ENCODE peak calls at places on chromosome 20, in seven cellular contexts. X, A, K, R, J, G and B are unnamed samples.

GRCh38 chr20:54629632-54630031 is 154.2 kb downstream of the DOK5 start:
- ATAC-seq in A (no peak), R (no peak), J (no peak), K (no peak), G (no peak), X (peak), B (no peak)

GRCh38 chr20:22617160-22617559 is 32.8 kb upstream of the FOXA2 start:
- ATAC-seq in G (no peak), A (no peak), X (no peak), R (no peak), K (peak), J (peak), B (no peak)

GRCh38 chr20:48739395-48740268 is 88.2 kb downstream of the PREX1 start:
- ATAC-seq in K (no peak), G (no peak), J (no peak), R (peak), X (no peak), A (peak), B (peak)

GRCh38 chr20:967796-968742 is 34.0 kb downstream of the RSPO4 start:
- ATAC-seq in J (no peak), K (peak), G (peak), A (no peak), R (no peak), X (no peak), B (no peak)

GRCh38 chr20:46695888-46696287 is 6.6 kb upstream of the TP53RK start:
- ATAC-seq in X (no peak), G (no peak), K (no peak), J (no peak), R (no peak), A (peak), B (no peak)

GRCh38 chr20:33814238-33814712 is 3.1 kb downstream of the CHMP4B start:
- ATAC-seq in J (no peak), R (no peak), K (no peak), A (no peak), X (no peak), G (no peak), B (no peak)

GRCh38 chr20:17909745-17910345 is 58.7 kb downstream of the SNX5 start:
- ATAC-seq in J (peak), A (no peak), G (no peak), K (no peak), X (no peak), R (no peak), B (no peak)

GRCh38 chr20:9886227-9886626 is 47.4 kb upstream of the PAK5 start:
- ATAC-seq in A (no peak), X (no peak), R (no peak), J (no peak), K (no peak), G (no peak), B (no peak)

GRCh38 chr20:50494428-50494827 is 15.8 kb upstream of the PTPN1 start:
- ATAC-seq in G (no peak), X (no peak), R (no peak), A (no peak), J (no peak), K (no peak), B (no peak)

GRCh38 chr20:5041433-5041832 is 40.1 kb upstream of the SLC23A2 start:
- ATAC-seq in R (no peak), J (no peak), A (no peak), G (no peak), X (no peak), K (no peak), B (no peak)

GRCh38 chr20:49518576-49518975 is 36.1 kb upstream of the KCNB1 start:
- ATAC-seq in R (no peak), G (no peak), A (no peak), K (no peak), X (no peak), J (no peak), B (no peak)

GRCh38 chr20:4069741-4070140 is 54.4 kb upstream of the RNF24 start:
- ATAC-seq in G (no peak), R (no peak), A (no peak), J (no peak), X (no peak), K (no peak), B (no peak)

GRCh38 chr20:56439784-56440291 is 27.8 kb downstream of the CASS4 start:
- ATAC-seq in X (no peak), K (no peak), G (no peak), R (peak), A (peak), J (peak), B (no peak)

GRCh38 chr20:31695849-31696804 is 26.5 kb downstream of the BCL2L1 start:
- ATAC-seq in K (peak), G (peak), R (no peak), J (peak), A (no peak), X (peak), B (no peak)

GRCh38 chr20:46875059-46875458 is 19.6 kb upstream of the EYA2 start:
- ATAC-seq in X (no peak), G (no peak), A (no peak), J (no peak), R (no peak), K (no peak), B (no peak)

GRCh38 chr20:19880256-19881079 is 122.4 kb downstream of the RIN2 start:
- ATAC-seq in J (peak), K (peak), A (no peak), G (peak), X (no peak), R (no peak), B (no peak)

GRCh38 chr20:15776773-15777172 is 796.5 kb downstream of the KIF16B start:
- ATAC-seq in K (no peak), G (no peak), A (no peak), R (no peak), J (no peak), X (no peak), B (no peak)

GRCh38 chr20:62562831-62563230 is 79.5 kb upstream of the SLCO4A1 start:
- ATAC-seq in A (no peak), J (no peak), K (no peak), R (no peak), X (no peak), G (no peak), B (no peak)

GRCh38 chr20:2820896-2821869 is 5.0 kb downstream of the TMEM239 start:
- ATAC-seq in A (no peak), J (peak), X (no peak), R (no peak), G (peak), K (no peak), B (peak)

GRCh38 chr20:3092611-3093379 is 8.3 kb upstream of the AVP start:
- ATAC-seq in J (peak), G (no peak), X (no peak), K (no peak), R (peak), A (peak), B (peak)

GRCh38 chr20:51108638-51109363 is 85.9 kb upstream of the KCNG1 start:
- ATAC-seq in G (peak), R (no peak), X (no peak), J (no peak), A (no peak), K (no peak), B (no peak)

GRCh38 chr20:61965606-61966491 is 99.8 kb downstream of the TAF4 start:
- ATAC-seq in X (no peak), G (no peak), A (no peak), R (no peak), K (peak), J (no peak), B (peak)

GRCh38 chr20:40882173-40882572 is 146.4 kb upstream of the TOP1 start:
- ATAC-seq in A (no peak), K (no peak), R (no peak), X (no peak), G (no peak), J (no peak), B (no peak)

GRCh38 chr20:33475381-33476160 is 14.3 kb upstream of the CBFA2T2 start:
- ATAC-seq in X (no peak), G (no peak), K (no peak), R (no peak), A (no peak), J (no peak), B (no peak)

GRCh38 chr20:1965520-1966278 is 28.2 kb downstream of the PDYN start:
- ATAC-seq in R (peak), J (peak), X (peak), A (peak), K (peak), G (peak), B (peak)

GRCh38 chr20:33393609-33394008 is 7.7 kb downstream of the CDK5RAP1 start:
- ATAC-seq in G (no peak), A (no peak), J (peak), R (no peak), X (peak), K (no peak), B (no peak)

GRCh38 chr20:60252866-60253265 is 294.6 kb downstream of the CDH26 start:
- ATAC-seq in A (no peak), J (no peak), X (no peak), K (no peak), G (no peak), R (no peak), B (no peak)

GRCh38 chr20:22576733-22577514 is 7.4 kb downstream of the FOXA2 start:
- ATAC-seq in A (no peak), J (no peak), R (no peak), X (no peak), G (no peak), K (no peak), B (no peak)

GRCh38 chr20:53842301-53843099 is 227.9 kb downstream of the BCAS1 start:
- ATAC-seq in X (no peak), J (no peak), A (peak), K (no peak), R (peak), G (no peak), B (no peak)

GRCh38 chr20:62370115-62370806 is 3.1 kb upstream of the LAMA5 start:
- ATAC-seq in A (peak), G (peak), X (no peak), J (no peak), R (no peak), K (peak), B (peak)

GRCh38 chr20:36399147-36399968 is 93.2 kb downstream of the DLGAP4 start:
- ATAC-seq in K (peak), A (peak), G (peak), R (peak), J (no peak), X (peak), B (no peak)

GRCh38 chr20:50843331-50844276 is 48.7 kb downstream of the BCAS4 start:
- ATAC-seq in J (no peak), K (no peak), G (no peak), X (no peak), R (no peak), A (no peak), B (peak)

GRCh38 chr20:63369724-63370622 is 8.8 kb upstream of the CHRNA4 start:
- ATAC-seq in A (no peak), K (no peak), J (no peak), R (no peak), X (no peak), G (no peak), B (no peak)

GRCh38 chr20:40582531-40582930 is 106.5 kb downstream of the MAFB start:
- ATAC-seq in X (no peak), R (no peak), A (no peak), K (no peak), G (no peak), J (peak), B (no peak)

GRCh38 chr20:34111057-34111711 is 859 bp downstream of the EIF2S2 start:
- ATAC-seq in K (no peak), R (no peak), J (peak), G (no peak), X (no peak), A (no peak), B (no peak)

GRCh38 chr20:62739581-62740285 is 31.1 kb downstream of the NTSR1 start:
- ATAC-seq in R (peak), G (peak), J (peak), A (peak), X (no peak), K (peak), B (peak)

GRCh38 chr20:44207066-44207723 is 3.4 kb downstream of the OSER1 start:
- ATAC-seq in R (no peak), K (no peak), A (no peak), X (peak), J (no peak), G (no peak), B (no peak)

GRCh38 chr20:49419785-49420184 is 62.7 kb downstream of the KCNB1 start:
- ATAC-seq in K (no peak), A (no peak), R (no peak), X (no peak), J (no peak), G (no peak), B (no peak)

GRCh38 chr20:44884907-44885391 is 556 bp upstream of the YWHAB start:
- ATAC-seq in K (no peak), J (peak), X (peak), G (peak), R (peak), A (no peak), B (no peak)